ENCODE peak calls at places on chromosomes 16 and 17, in nine cellular contexts. D is effector memory CD8-positive, alpha-beta T cell; S is A549; P is lower lobe of right lung; W is activated T-helper 1 cell treated with anti-CD3 and anti-CD28 coated beads, Interleukin-12 subunit alpha, Interleukin-12 subunit beta, Interleukin-2, Interleukin-4 antibody, amounts not matched to agents 30 ng/mL and 10 ng/mL and 1 ng/mL, durations not matched to agents 14 hours and 24 hours and 36 hours; I is T follicular helper cell; Z is T-helper 17 cell; R is prostate gland; T is retina. U is an unnamed sample.

GRCh38 chr16:17283022-17283421 is 187.7 kb downstream of the XYLT1 start:
- DNase-seq in D (no peak), S (no peak), P (no peak), W (no peak), I (no peak), Z (no peak), R (no peak), T (peak; percentile 40), U (no peak)

GRCh38 chr17:82257473-82257872 is 16.0 kb downstream of the CSNK1D start:
- DNase-seq in D (peak; percentile 82), S (no peak), P (no peak), W (no peak), I (peak; percentile 42), Z (peak; percentile 38), R (no peak), T (no peak), U (no peak)

GRCh38 chr17:31558748-31559646 is 167.5 kb downstream of the RAB11FIP4 start:
- DNase-seq in D (peak; percentile 25), S (peak; percentile 91), P (peak; percentile 81), W (peak; percentile 31), I (peak; percentile 33), Z (peak; percentile 55), R (peak; percentile 68), T (peak; percentile 85), U (no peak)

GRCh38 chr17:76233588-76234353 is 6.5 kb downstream of the RNF157 start:
- DNase-seq in D (no peak), S (no peak), P (no peak), W (no peak), I (no peak), Z (no peak), R (no peak), T (no peak), U (no peak)

GRCh38 chr16:80107900-80108299 is 432.9 kb upstream of the DYNLRB2 start:
- DNase-seq in D (no peak), S (no peak), P (no peak), W (no peak), I (no peak), Z (no peak), R (no peak), T (no peak), U (no peak)

GRCh38 chr17:50364715-50365114 is 8.3 kb downstream of the MRPL27 start:
- DNase-seq in D (no peak), S (no peak), P (no peak), W (no peak), I (no peak), Z (no peak), R (no peak), T (peak; percentile 33), U (no peak)

GRCh38 chr16:87484487-87485331 is 8.1 kb downstream of the ZCCHC14 start:
- DNase-seq in D (no peak), S (no peak), P (no peak), W (no peak), I (no peak), Z (no peak), R (no peak), T (no peak), U (no peak)

GRCh38 chr17:3986939-3987335 is 22.7 kb upstream of the ATP2A3 start:
- DNase-seq in D (no peak), S (no peak), P (peak; percentile 19), W (no peak), I (no peak), Z (no peak), R (no peak), T (no peak), U (no peak)

GRCh38 chr16:30664616-30665109 is 6.4 kb downstream of the FBRS start:
- DNase-seq in D (no peak), S (no peak), P (no peak), W (no peak), I (no peak), Z (no peak), R (no peak), T (no peak), U (no peak)

GRCh38 chr17:75864448-75864871 is 9.3 kb upstream of the WBP2 start:
- DNase-seq in D (peak; percentile 56), S (no peak), P (peak; percentile 64), W (peak; percentile 62), I (no peak), Z (no peak), R (no peak), T (peak; percentile 36), U (no peak)

GRCh38 chr17:48492401-48493298 is 38.2 kb downstream of the HOXB1 start:
- DNase-seq in D (peak; percentile 59), S (peak; percentile 85), P (peak; percentile 72), W (peak; percentile 64), I (peak; percentile 57), Z (peak; percentile 56), R (peak; percentile 49), T (peak; percentile 83), U (no peak)

GRCh38 chr17:40284085-40284713 is 3.5 kb upstream of the CDC6 start:
- DNase-seq in D (no peak), S (peak; percentile 25), P (no peak), W (no peak), I (no peak), Z (no peak), R (peak; percentile 76), T (no peak), U (peak; percentile 75)

GRCh38 chr17:67349420-67349819 is 17.0 kb downstream of the PSMD12 start:
- DNase-seq in D (no peak), S (no peak), P (no peak), W (no peak), I (no peak), Z (no peak), R (no peak), T (no peak), U (no peak)

GRCh38 chr17:82943339-82943738 is 103.5 kb upstream of the ZNF750 start:
- DNase-seq in D (no peak), S (no peak), P (peak; percentile 18), W (no peak), I (no peak), Z (no peak), R (no peak), T (no peak), U (no peak)

GRCh38 chr17:64009571-64010402 is 10.6 kb downstream of the ICAM2 start:
- DNase-seq in D (no peak), S (no peak), P (no peak), W (no peak), I (no peak), Z (no peak), R (no peak), T (no peak), U (no peak)

GRCh38 chr17:34485999-34486398 is 93.4 kb upstream of the TMEM132E start:
- DNase-seq in D (no peak), S (no peak), P (no peak), W (no peak), I (no peak), Z (no peak), R (no peak), T (no peak), U (no peak)

GRCh38 chr16:68936729-68937631 is 93.6 kb downstream of the TANGO6 start:
- DNase-seq in D (no peak), S (no peak), P (no peak), W (no peak), I (no peak), Z (no peak), R (peak; percentile 71), T (no peak), U (no peak)

GRCh38 chr17:18921912-18922451 is 30.0 kb upstream of the SLC5A10 start:
- DNase-seq in D (no peak), S (peak; percentile 96), P (no peak), W (no peak), I (no peak), Z (no peak), R (no peak), T (no peak), U (no peak)

GRCh38 chr17:57874434-57875108 is 24.7 kb upstream of the MRPS23 start:
- DNase-seq in D (no peak), S (no peak), P (peak; percentile 65), W (no peak), I (no peak), Z (no peak), R (no peak), T (peak; percentile 84), U (no peak)

U was measured in LNCaP clone FGC.